ENCODE peak calls at places on chromosomes 5 and 9, in five cellular contexts. One of them, this sample, is unnamed.

GRCh38 chr5:64505769-64506566 is at the start of gene RGS7BP:
- DNase-seq in astrocyte: peak; percentile 29
- DNase-seq in fibroblast of mammary gland: peak; percentile 4
- DNase-seq in Peyer's patch: peak; percentile 46
- DNase-seq in NB4: no peak
- DNase-seq in this sample: no peak

GRCh38 chr5:110665184-110665726 is 61.2 kb downstream of the TMEM232 start:
- DNase-seq in astrocyte: no peak
- DNase-seq in fibroblast of mammary gland: no peak
- DNase-seq in Peyer's patch: no peak
- DNase-seq in NB4: no peak
- DNase-seq in this sample: no peak

GRCh38 chr9:130835441-130836298 is 616 bp downstream of the ABL1 start:
- DNase-seq in astrocyte: peak; percentile 63
- DNase-seq in fibroblast of mammary gland: peak; percentile 63
- DNase-seq in Peyer's patch: peak; percentile 57
- DNase-seq in NB4: peak; percentile 70
- DNase-seq in this sample: peak; percentile 16

GRCh38 chr9:125494555-125494920 is 212.5 kb downstream of the MAPKAP1 start:
- DNase-seq in astrocyte: no peak
- DNase-seq in fibroblast of mammary gland: peak; percentile 49
- DNase-seq in Peyer's patch: no peak
- DNase-seq in NB4: no peak
- DNase-seq in this sample: no peak

GRCh38 chr5:177963966-177964365 is 32.1 kb downstream of the PROP1 start:
- DNase-seq in astrocyte: no peak
- DNase-seq in fibroblast of mammary gland: no peak
- DNase-seq in Peyer's patch: no peak
- DNase-seq in NB4: no peak
- DNase-seq in this sample: no peak

GRCh38 chr5:169161022-169161680 is 139.8 kb downstream of the SLIT3 start:
- DNase-seq in astrocyte: peak; percentile 92
- DNase-seq in fibroblast of mammary gland: peak; percentile 95
- DNase-seq in Peyer's patch: no peak
- DNase-seq in NB4: peak; percentile 63
- DNase-seq in this sample: no peak

GRCh38 chr9:124835026-124835501 is 18.2 kb upstream of the WDR38 start:
- DNase-seq in astrocyte: peak; percentile 70
- DNase-seq in fibroblast of mammary gland: peak; percentile 87
- DNase-seq in Peyer's patch: peak; percentile 81
- DNase-seq in NB4: no peak
- DNase-seq in this sample: no peak

GRCh38 chr5:57166250-57166649 is 7.6 kb upstream of the GPBP1 start:
- DNase-seq in astrocyte: no peak
- DNase-seq in fibroblast of mammary gland: no peak
- DNase-seq in Peyer's patch: no peak
- DNase-seq in NB4: peak; percentile 74
- DNase-seq in this sample: no peak

GRCh38 chr9:21710792-21711191 is 91.6 kb upstream of the MTAP start:
- DNase-seq in astrocyte: peak; percentile 66
- DNase-seq in fibroblast of mammary gland: peak; percentile 50
- DNase-seq in Peyer's patch: no peak
- DNase-seq in NB4: no peak
- DNase-seq in this sample: no peak

GRCh38 chr9:35675204-35675603 is 1.5 kb downstream of the CA9 start:
- DNase-seq in astrocyte: no peak
- DNase-seq in fibroblast of mammary gland: no peak
- DNase-seq in Peyer's patch: no peak
- DNase-seq in NB4: no peak
- DNase-seq in this sample: no peak
- H3K4me3 ChIP-seq in astrocyte: peak overlapping the region; percentile 48
- H3K4me3 ChIP-seq in fibroblast of mammary gland: peak overlapping the region; percentile 43
- H3K4me3 ChIP-seq in Peyer's patch: peak overlapping the region; percentile 44
- H3K4me3 ChIP-seq in NB4: no peak overlapping the region
- H3K4me3 ChIP-seq in this sample: no peak overlapping the region

DNA sequence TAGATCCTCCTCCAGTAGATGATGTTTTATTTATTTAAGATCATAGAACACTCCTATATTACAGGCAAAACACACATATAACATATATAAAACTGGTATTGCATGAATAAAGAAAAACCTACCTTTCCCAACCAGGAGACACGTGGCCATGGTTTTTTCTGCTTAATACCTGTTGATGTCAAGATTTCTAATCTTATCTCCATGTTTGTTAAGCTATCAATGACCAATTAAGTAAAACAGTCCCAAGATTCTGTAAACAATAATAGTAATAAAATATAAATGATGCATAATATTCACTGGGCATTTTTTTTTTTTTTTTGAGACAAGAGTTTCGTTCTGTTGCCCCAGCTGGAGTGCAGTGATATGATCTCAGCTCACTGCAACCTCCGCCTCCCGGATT is 1.7 kb downstream of the CPLANE1 start:
- DNase-seq in astrocyte: no peak
- DNase-seq in fibroblast of mammary gland: no peak
- DNase-seq in Peyer's patch: no peak
- DNase-seq in NB4: no peak
- DNase-seq in this sample: no peak
- H3K4me3 ChIP-seq in astrocyte: no peak overlapping the region
- H3K4me3 ChIP-seq in fibroblast of mammary gland: no peak overlapping the region
- H3K4me3 ChIP-seq in Peyer's patch: no peak overlapping the region
- H3K4me3 ChIP-seq in NB4: peak overlapping the region; percentile 3
- H3K4me3 ChIP-seq in this sample: no peak overlapping the region

GRCh38 chr9:23851024-23851629 is 25.1 kb upstream of the ELAVL2 start:
- DNase-seq in astrocyte: peak; percentile 9
- DNase-seq in fibroblast of mammary gland: peak; percentile 1
- DNase-seq in Peyer's patch: no peak
- DNase-seq in NB4: no peak
- DNase-seq in this sample: no peak
- H3K4me3 ChIP-seq in astrocyte: peak overlapping the region; percentile 66
- H3K4me3 ChIP-seq in fibroblast of mammary gland: no peak overlapping the region
- H3K4me3 ChIP-seq in Peyer's patch: peak overlapping the region; percentile 9
- H3K4me3 ChIP-seq in NB4: no peak overlapping the region
- H3K4me3 ChIP-seq in this sample: no peak overlapping the region

GRCh38 chr5:160466121-160466520 is 44.5 kb downstream of the PTTG1 start:
- DNase-seq in astrocyte: no peak
- DNase-seq in fibroblast of mammary gland: no peak
- DNase-seq in Peyer's patch: no peak
- DNase-seq in NB4: no peak
- DNase-seq in this sample: no peak

GRCh38 chr5:160469156-160470144 is 47.8 kb downstream of the PTTG1 start:
- DNase-seq in astrocyte: no peak
- DNase-seq in fibroblast of mammary gland: no peak
- DNase-seq in Peyer's patch: no peak
- DNase-seq in NB4: peak; percentile 37
- DNase-seq in this sample: no peak

GRCh38 chr5:160466889-160467554 is 45.4 kb downstream of the PTTG1 start:
- DNase-seq in astrocyte: no peak
- DNase-seq in fibroblast of mammary gland: peak; percentile 35
- DNase-seq in Peyer's patch: no peak
- DNase-seq in NB4: peak; percentile 19
- DNase-seq in this sample: no peak

GRCh38 chr5:160468576-160468975 is 46.9 kb downstream of the PTTG1 start:
- DNase-seq in astrocyte: no peak
- DNase-seq in fibroblast of mammary gland: no peak
- DNase-seq in Peyer's patch: no peak
- DNase-seq in NB4: no peak
- DNase-seq in this sample: no peak

GRCh38 chr5:160467555-160468418 is 46.1 kb downstream of the PTTG1 start:
- DNase-seq in astrocyte: peak; percentile 74
- DNase-seq in fibroblast of mammary gland: peak; percentile 84
- DNase-seq in Peyer's patch: peak; percentile 91
- DNase-seq in NB4: peak; percentile 97
- DNase-seq in this sample: peak; percentile 73
- H3K4me3 ChIP-seq in astrocyte: peak overlapping the region; percentile 0
- H3K4me3 ChIP-seq in fibroblast of mammary gland: peak overlapping the region; percentile 13
- H3K4me3 ChIP-seq in Peyer's patch: peak overlapping the region; percentile 52
- H3K4me3 ChIP-seq in NB4: peak overlapping the region; percentile 84
- H3K4me3 ChIP-seq in this sample: peak overlapping the region; percentile 73

This sample was measured in CD4-positive, alpha-beta memory T cell.